ENCODE peak calls at places on chromosomes 2 and 18, in eight cellular contexts. One of them, this sample, is unnamed.

GRCh38 chr2:127107622-127107999 is 657 bp upstream of the BIN1 start:
- DNase-seq in Calu3: peak
- DNase-seq in CD4-positive, alpha-beta T cell: no peak
- DNase-seq in osteocyte: no peak
- DNase-seq in fibroblast of mammary gland: peak
- DNase-seq in AG09319: no peak
- DNase-seq in cardiac muscle cell: peak
- DNase-seq in RWPE1: no peak
- DNase-seq in this sample: peak

GRCh38 chr2:185108588-185108987 is 510.3 kb downstream of the ZNF804A start:
- DNase-seq in Calu3: no peak
- DNase-seq in CD4-positive, alpha-beta T cell: no peak
- DNase-seq in osteocyte: no peak
- DNase-seq in fibroblast of mammary gland: peak
- DNase-seq in AG09319: no peak
- DNase-seq in cardiac muscle cell: no peak
- DNase-seq in RWPE1: no peak
- DNase-seq in this sample: no peak

GRCh38 chr2:74845217-74845751 is 11.4 kb downstream of the HK2 start:
- DNase-seq in Calu3: peak
- DNase-seq in CD4-positive, alpha-beta T cell: peak
- DNase-seq in osteocyte: peak
- DNase-seq in fibroblast of mammary gland: peak
- DNase-seq in AG09319: peak
- DNase-seq in cardiac muscle cell: peak
- DNase-seq in RWPE1: peak
- DNase-seq in this sample: peak

GRCh38 chr2:28102455-28102874 is 211.9 kb downstream of the BABAM2 start:
- DNase-seq in Calu3: no peak
- DNase-seq in CD4-positive, alpha-beta T cell: no peak
- DNase-seq in osteocyte: no peak
- DNase-seq in fibroblast of mammary gland: peak
- DNase-seq in AG09319: peak
- DNase-seq in cardiac muscle cell: peak
- DNase-seq in RWPE1: no peak
- DNase-seq in this sample: no peak

GRCh38 chr2:16069933-16070647 is 129.7 kb downstream of the MYCN start:
- DNase-seq in Calu3: peak
- DNase-seq in CD4-positive, alpha-beta T cell: no peak
- DNase-seq in osteocyte: no peak
- DNase-seq in fibroblast of mammary gland: no peak
- DNase-seq in AG09319: no peak
- DNase-seq in cardiac muscle cell: no peak
- DNase-seq in RWPE1: no peak
- DNase-seq in this sample: no peak

GRCh38 chr18:36128907-36129299 is 237 bp downstream of the SLC39A6 start:
- DNase-seq in Calu3: peak
- DNase-seq in CD4-positive, alpha-beta T cell: no peak
- DNase-seq in osteocyte: peak
- DNase-seq in fibroblast of mammary gland: no peak
- DNase-seq in AG09319: no peak
- DNase-seq in cardiac muscle cell: no peak
- DNase-seq in RWPE1: peak
- DNase-seq in this sample: no peak

GRCh38 chr2:234633581-234634230 is 136.8 kb upstream of the ARL4C start:
- DNase-seq in Calu3: no peak
- DNase-seq in CD4-positive, alpha-beta T cell: no peak
- DNase-seq in osteocyte: peak
- DNase-seq in fibroblast of mammary gland: no peak
- DNase-seq in AG09319: no peak
- DNase-seq in cardiac muscle cell: no peak
- DNase-seq in RWPE1: no peak
- DNase-seq in this sample: no peak

GRCh38 chr18:33841221-33841967 is 263.4 kb downstream of the ASXL3 start:
- DNase-seq in Calu3: no peak
- DNase-seq in CD4-positive, alpha-beta T cell: no peak
- DNase-seq in osteocyte: no peak
- DNase-seq in fibroblast of mammary gland: no peak
- DNase-seq in AG09319: no peak
- DNase-seq in cardiac muscle cell: no peak
- DNase-seq in RWPE1: no peak
- DNase-seq in this sample: no peak

GRCh38 chr2:196592331-196592911 is 47.1 kb upstream of the CCDC150 start:
- DNase-seq in Calu3: peak
- DNase-seq in CD4-positive, alpha-beta T cell: no peak
- DNase-seq in osteocyte: no peak
- DNase-seq in fibroblast of mammary gland: peak
- DNase-seq in AG09319: no peak
- DNase-seq in cardiac muscle cell: peak
- DNase-seq in RWPE1: peak
- DNase-seq in this sample: no peak
- TF ChIP-seq CTCF in Calu3: peak
- TF ChIP-seq CTCF in CD4-positive, alpha-beta T cell: no peak
- TF ChIP-seq CTCF in osteocyte: no peak
- TF ChIP-seq CTCF in fibroblast of mammary gland: no peak
- TF ChIP-seq CTCF in AG09319: peak
- TF ChIP-seq CTCF in cardiac muscle cell: peak
- TF ChIP-seq CTCF in RWPE1: peak
- TF ChIP-seq CTCF in this sample: no peak

DNA sequence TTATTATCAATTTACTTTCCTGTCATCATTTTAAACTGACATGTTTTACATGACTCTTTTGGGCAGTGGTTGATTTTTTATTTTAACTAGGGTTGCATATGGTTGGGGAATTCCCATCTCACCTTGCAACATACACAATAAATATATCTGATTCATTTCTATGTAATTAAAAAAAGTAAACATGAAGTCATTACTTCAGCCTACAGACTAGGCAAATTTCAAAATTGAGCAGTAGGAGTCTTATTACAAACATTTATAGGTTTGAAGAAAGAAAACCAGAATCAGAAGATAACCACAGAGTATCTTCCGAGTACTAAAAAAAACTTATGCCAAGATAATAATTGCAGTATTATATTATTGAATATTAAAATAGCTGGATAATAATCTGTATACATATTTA is 377.0 kb upstream of the VRK2 start:
- DNase-seq in Calu3: no peak
- DNase-seq in CD4-positive, alpha-beta T cell: no peak
- DNase-seq in osteocyte: no peak
- DNase-seq in fibroblast of mammary gland: no peak
- DNase-seq in AG09319: no peak
- DNase-seq in cardiac muscle cell: no peak
- DNase-seq in RWPE1: no peak
- DNase-seq in this sample: no peak
- TF ChIP-seq CTCF in Calu3: no peak
- TF ChIP-seq CTCF in CD4-positive, alpha-beta T cell: no peak
- TF ChIP-seq CTCF in osteocyte: no peak
- TF ChIP-seq CTCF in fibroblast of mammary gland: no peak
- TF ChIP-seq CTCF in AG09319: no peak
- TF ChIP-seq CTCF in cardiac muscle cell: no peak
- TF ChIP-seq CTCF in RWPE1: no peak
- TF ChIP-seq CTCF in this sample: no peak

GRCh38 chr2:232307854-232308253 is 70.7 kb upstream of the ALPP start:
- DNase-seq in Calu3: no peak
- DNase-seq in CD4-positive, alpha-beta T cell: no peak
- DNase-seq in osteocyte: no peak
- DNase-seq in fibroblast of mammary gland: no peak
- DNase-seq in AG09319: no peak
- DNase-seq in cardiac muscle cell: no peak
- DNase-seq in RWPE1: no peak
- DNase-seq in this sample: no peak
- TF ChIP-seq CTCF in Calu3: no peak
- TF ChIP-seq CTCF in CD4-positive, alpha-beta T cell: no peak
- TF ChIP-seq CTCF in osteocyte: no peak
- TF ChIP-seq CTCF in fibroblast of mammary gland: no peak
- TF ChIP-seq CTCF in AG09319: no peak
- TF ChIP-seq CTCF in cardiac muscle cell: no peak
- TF ChIP-seq CTCF in RWPE1: no peak
- TF ChIP-seq CTCF in this sample: no peak

GRCh38 chr2:14524041-14524802 is 108.3 kb upstream of the LRATD1 start:
- DNase-seq in Calu3: no peak
- DNase-seq in CD4-positive, alpha-beta T cell: no peak
- DNase-seq in osteocyte: no peak
- DNase-seq in fibroblast of mammary gland: peak
- DNase-seq in AG09319: peak
- DNase-seq in cardiac muscle cell: no peak
- DNase-seq in RWPE1: peak
- DNase-seq in this sample: no peak
- TF ChIP-seq CTCF in Calu3: no peak
- TF ChIP-seq CTCF in CD4-positive, alpha-beta T cell: no peak
- TF ChIP-seq CTCF in osteocyte: no peak
- TF ChIP-seq CTCF in fibroblast of mammary gland: no peak
- TF ChIP-seq CTCF in AG09319: no peak
- TF ChIP-seq CTCF in cardiac muscle cell: no peak
- TF ChIP-seq CTCF in RWPE1: no peak
- TF ChIP-seq CTCF in this sample: no peak

DNA sequence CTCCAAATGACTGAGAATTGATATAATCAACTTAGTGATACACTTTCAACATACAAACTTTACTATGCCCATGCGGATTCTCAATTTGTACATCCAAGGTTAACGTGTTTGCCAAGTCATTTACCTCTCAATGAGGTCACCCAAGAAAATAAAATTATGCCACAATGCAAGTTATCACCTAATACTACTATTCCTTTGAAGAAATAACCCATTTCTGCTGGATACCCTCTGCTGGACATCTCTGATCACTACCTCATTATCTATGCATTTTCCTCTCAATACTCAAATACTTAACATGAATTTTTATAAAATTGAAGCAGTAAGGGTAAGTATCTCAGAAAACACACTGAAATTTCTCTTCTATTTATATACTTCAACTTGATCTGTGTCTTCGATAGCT is 12.7 kb downstream of the HNRNPLL start:
- DNase-seq in Calu3: no peak
- DNase-seq in CD4-positive, alpha-beta T cell: no peak
- DNase-seq in osteocyte: no peak
- DNase-seq in fibroblast of mammary gland: no peak
- DNase-seq in AG09319: no peak
- DNase-seq in cardiac muscle cell: no peak
- DNase-seq in RWPE1: no peak
- DNase-seq in this sample: no peak
- TF ChIP-seq CTCF in Calu3: no peak
- TF ChIP-seq CTCF in CD4-positive, alpha-beta T cell: no peak
- TF ChIP-seq CTCF in osteocyte: peak
- TF ChIP-seq CTCF in fibroblast of mammary gland: peak
- TF ChIP-seq CTCF in AG09319: peak
- TF ChIP-seq CTCF in cardiac muscle cell: peak
- TF ChIP-seq CTCF in RWPE1: no peak
- TF ChIP-seq CTCF in this sample: peak

GRCh38 chr2:98519156-98519555 is 74.5 kb downstream of the INPP4A start:
- DNase-seq in Calu3: no peak
- DNase-seq in CD4-positive, alpha-beta T cell: no peak
- DNase-seq in osteocyte: no peak
- DNase-seq in fibroblast of mammary gland: no peak
- DNase-seq in AG09319: no peak
- DNase-seq in cardiac muscle cell: no peak
- DNase-seq in RWPE1: no peak
- DNase-seq in this sample: no peak

GRCh38 chr2:98519851-98520250 is 75.2 kb downstream of the INPP4A start:
- DNase-seq in Calu3: no peak
- DNase-seq in CD4-positive, alpha-beta T cell: no peak
- DNase-seq in osteocyte: no peak
- DNase-seq in fibroblast of mammary gland: no peak
- DNase-seq in AG09319: no peak
- DNase-seq in cardiac muscle cell: no peak
- DNase-seq in RWPE1: no peak
- DNase-seq in this sample: no peak

GRCh38 chr2:98515571-98515927 is 70.9 kb downstream of the INPP4A start:
- DNase-seq in Calu3: no peak
- DNase-seq in CD4-positive, alpha-beta T cell: no peak
- DNase-seq in osteocyte: no peak
- DNase-seq in fibroblast of mammary gland: no peak
- DNase-seq in AG09319: no peak
- DNase-seq in cardiac muscle cell: no peak
- DNase-seq in RWPE1: no peak
- DNase-seq in this sample: no peak

GRCh38 chr2:98517636-98518035 is 73.0 kb downstream of the INPP4A start:
- DNase-seq in Calu3: no peak
- DNase-seq in CD4-positive, alpha-beta T cell: no peak
- DNase-seq in osteocyte: no peak
- DNase-seq in fibroblast of mammary gland: peak
- DNase-seq in AG09319: no peak
- DNase-seq in cardiac muscle cell: no peak
- DNase-seq in RWPE1: no peak
- DNase-seq in this sample: no peak

DNA sequence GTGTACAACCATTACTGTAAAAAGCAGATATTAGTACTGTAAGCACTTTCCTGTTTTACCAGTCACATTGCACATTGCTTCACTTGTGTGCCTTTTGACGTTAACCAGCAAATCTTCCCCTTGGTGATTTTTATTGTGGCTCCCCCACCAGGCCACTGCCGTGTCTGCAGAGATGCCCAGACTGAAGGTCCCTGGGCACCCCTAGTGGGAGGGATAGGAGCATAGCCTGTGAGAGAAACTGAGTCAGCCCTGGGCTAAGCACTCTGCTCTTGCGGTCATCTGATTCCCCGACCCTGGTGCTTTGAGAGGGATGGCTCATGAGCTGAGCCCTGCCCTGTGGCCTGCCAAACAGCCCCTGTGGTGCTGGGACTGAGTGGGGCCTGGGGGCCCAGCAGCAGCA is 73.4 kb downstream of the INPP4A start:
- DNase-seq in Calu3: peak
- DNase-seq in CD4-positive, alpha-beta T cell: peak
- DNase-seq in osteocyte: no peak
- DNase-seq in fibroblast of mammary gland: peak
- DNase-seq in AG09319: no peak
- DNase-seq in cardiac muscle cell: peak
- DNase-seq in RWPE1: no peak
- DNase-seq in this sample: peak
- TF ChIP-seq CTCF in Calu3: peak
- TF ChIP-seq CTCF in CD4-positive, alpha-beta T cell: peak
- TF ChIP-seq CTCF in osteocyte: peak
- TF ChIP-seq CTCF in fibroblast of mammary gland: peak
- TF ChIP-seq CTCF in AG09319: no peak
- TF ChIP-seq CTCF in cardiac muscle cell: peak
- TF ChIP-seq CTCF in RWPE1: no peak
- TF ChIP-seq CTCF in this sample: peak

GRCh38 chr2:42931818-42932195 is 139.4 kb upstream of the HAAO start:
- DNase-seq in Calu3: no peak
- DNase-seq in CD4-positive, alpha-beta T cell: no peak
- DNase-seq in osteocyte: no peak
- DNase-seq in fibroblast of mammary gland: peak
- DNase-seq in AG09319: no peak
- DNase-seq in cardiac muscle cell: no peak
- DNase-seq in RWPE1: no peak
- DNase-seq in this sample: no peak

GRCh38 chr2:42932271-42933151 is 140.1 kb upstream of the HAAO start:
- DNase-seq in Calu3: no peak
- DNase-seq in CD4-positive, alpha-beta T cell: no peak
- DNase-seq in osteocyte: no peak
- DNase-seq in fibroblast of mammary gland: no peak
- DNase-seq in AG09319: no peak
- DNase-seq in cardiac muscle cell: no peak
- DNase-seq in RWPE1: no peak
- DNase-seq in this sample: no peak

GRCh38 chr2:42929577-42929984 is 137.2 kb upstream of the HAAO start:
- DNase-seq in Calu3: no peak
- DNase-seq in CD4-positive, alpha-beta T cell: no peak
- DNase-seq in osteocyte: no peak
- DNase-seq in fibroblast of mammary gland: no peak
- DNase-seq in AG09319: no peak
- DNase-seq in cardiac muscle cell: no peak
- DNase-seq in RWPE1: no peak
- DNase-seq in this sample: no peak

GRCh38 chr2:42929985-42930581 is 137.7 kb upstream of the HAAO start:
- DNase-seq in Calu3: no peak
- DNase-seq in CD4-positive, alpha-beta T cell: no peak
- DNase-seq in osteocyte: no peak
- DNase-seq in fibroblast of mammary gland: peak
- DNase-seq in AG09319: no peak
- DNase-seq in cardiac muscle cell: peak
- DNase-seq in RWPE1: no peak
- DNase-seq in this sample: no peak

GRCh38 chr2:42931147-42931817 is 138.9 kb upstream of the HAAO start:
- DNase-seq in Calu3: no peak
- DNase-seq in CD4-positive, alpha-beta T cell: no peak
- DNase-seq in osteocyte: no peak
- DNase-seq in fibroblast of mammary gland: peak
- DNase-seq in AG09319: no peak
- DNase-seq in cardiac muscle cell: no peak
- DNase-seq in RWPE1: no peak
- DNase-seq in this sample: no peak
- TF ChIP-seq CTCF in Calu3: no peak
- TF ChIP-seq CTCF in CD4-positive, alpha-beta T cell: no peak
- TF ChIP-seq CTCF in osteocyte: peak
- TF ChIP-seq CTCF in fibroblast of mammary gland: peak
- TF ChIP-seq CTCF in AG09319: peak
- TF ChIP-seq CTCF in cardiac muscle cell: peak
- TF ChIP-seq CTCF in RWPE1: no peak
- TF ChIP-seq CTCF in this sample: no peak

This sample was measured in activated CD8-positive, alpha-beta T cell treated with anti-CD3 and anti-CD28 coated beads for 36 hours.